ENCODE peak calls at places on chromosome 11, in four cellular contexts. One of them, this sample, is unnamed. For H3K27me3, the result is how much of the 10 kb centered on the place peaks cover.

GRCh38 chr11:105867742-105868141 is 154.3 kb downstream of the MSANTD4 start:
- DNase-seq in HepG2: no peak
- DNase-seq in upper lobe of left lung: no peak
- DNase-seq in H1: no peak
- DNase-seq in this sample: no peak

GRCh38 chr11:12754582-12755250 is 80.5 kb downstream of the TEAD1 start:
- DNase-seq in HepG2: no peak
- DNase-seq in upper lobe of left lung: no peak
- DNase-seq in H1: no peak
- DNase-seq in this sample: no peak

GRCh38 chr11:67280791-67281551 is 8.1 kb upstream of the ANKRD13D start:
- DNase-seq in HepG2: no peak
- DNase-seq in upper lobe of left lung: peak
- DNase-seq in H1: no peak
- DNase-seq in this sample: peak

GRCh38 chr11:65663634-65664200 is 1.0 kb upstream of the RELA start:
- DNase-seq in HepG2: no peak
- DNase-seq in upper lobe of left lung: peak
- DNase-seq in H1: no peak
- DNase-seq in this sample: peak

GRCh38 chr11:111334495-111335123 is 36.3 kb downstream of the POU2AF3 start:
- DNase-seq in HepG2: peak
- DNase-seq in upper lobe of left lung: no peak
- DNase-seq in H1: no peak
- DNase-seq in this sample: no peak

GRCh38 chr11:73655686-73656085 is 9.3 kb downstream of the PLEKHB1 start:
- DNase-seq in HepG2: no peak
- DNase-seq in upper lobe of left lung: peak
- DNase-seq in H1: no peak
- DNase-seq in this sample: no peak

GRCh38 chr11:65429724-65430405 is 7.3 kb downstream of the NEAT1 start:
- DNase-seq in HepG2: no peak
- DNase-seq in upper lobe of left lung: peak
- DNase-seq in H1: no peak
- DNase-seq in this sample: peak

GRCh38 chr11:16938061-16938460 is 76.2 kb downstream of the PLEKHA7 start:
- DNase-seq in HepG2: no peak
- DNase-seq in upper lobe of left lung: no peak
- DNase-seq in H1: no peak
- DNase-seq in this sample: no peak

GRCh38 chr11:64319421-64319761 is 1.5 kb downstream of the PRDX5 start:
- DNase-seq in HepG2: no peak
- DNase-seq in upper lobe of left lung: no peak
- DNase-seq in H1: no peak
- DNase-seq in this sample: peak

GRCh38 chr11:97739892-97740782 is 1280.6 kb upstream of the CNTN5 start:
- DNase-seq in HepG2: peak
- DNase-seq in upper lobe of left lung: no peak
- DNase-seq in H1: no peak
- DNase-seq in this sample: no peak

GRCh38 chr11:77196961-77197360 is 68.9 kb downstream of the MYO7A start:
- DNase-seq in HepG2: no peak
- DNase-seq in upper lobe of left lung: no peak
- DNase-seq in H1: no peak
- DNase-seq in this sample: peak

GRCh38 chr11:46361283-46362145 is 14.3 kb downstream of the DGKZ start:
- DNase-seq in HepG2: no peak
- DNase-seq in upper lobe of left lung: peak
- DNase-seq in H1: no peak
- DNase-seq in this sample: peak

GRCh38 chr11:795638-796564 is 2.2 kb downstream of the SLC25A22 start:
- DNase-seq in HepG2: peak
- DNase-seq in upper lobe of left lung: peak
- DNase-seq in H1: no peak
- DNase-seq in this sample: peak

GRCh38 chr11:101346591-101346990 is 217.0 kb upstream of the PGR start:
- DNase-seq in HepG2: no peak
- DNase-seq in upper lobe of left lung: no peak
- DNase-seq in H1: no peak
- DNase-seq in this sample: no peak

GRCh38 chr11:117725048-117725734 is 71.8 kb downstream of the DSCAML1 start:
- DNase-seq in HepG2: no peak
- DNase-seq in upper lobe of left lung: no peak
- DNase-seq in H1: no peak
- DNase-seq in this sample: peak

GRCh38 chr11:46099973-46100335 is 21.3 kb downstream of the PHF21A start:
- DNase-seq in HepG2: no peak
- DNase-seq in upper lobe of left lung: no peak
- DNase-seq in H1: no peak
- DNase-seq in this sample: no peak

GRCh38 chr11:117391181-117391580 is 63.5 kb downstream of the CEP164 start:
- DNase-seq in HepG2: no peak
- DNase-seq in upper lobe of left lung: no peak
- DNase-seq in H1: no peak
- DNase-seq in this sample: peak

GRCh38 chr11:75766449-75767227 is 1.9 kb upstream of the DGAT2 start:
- DNase-seq in HepG2: peak
- DNase-seq in upper lobe of left lung: no peak
- DNase-seq in H1: no peak
- DNase-seq in this sample: peak

DNA sequence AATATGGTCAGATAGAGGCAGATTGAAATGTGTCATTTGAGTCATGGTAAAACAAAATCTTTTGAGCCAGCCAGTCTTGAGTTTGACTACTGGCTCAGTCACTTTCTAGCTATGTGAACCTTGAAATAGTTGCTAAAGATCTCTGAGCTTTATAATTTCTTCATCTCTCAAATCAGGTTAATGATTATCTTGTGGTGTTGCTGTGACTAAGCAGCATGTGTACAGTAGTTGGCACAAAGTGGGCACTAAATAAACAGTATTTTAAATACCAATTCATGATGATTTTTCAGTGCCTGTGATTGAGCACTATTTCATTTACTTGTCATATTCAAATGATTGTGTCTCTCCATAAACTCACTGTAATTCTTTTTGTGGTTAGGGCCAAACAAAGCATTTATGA is 70.8 kb downstream of the RAB38 start:
- DNase-seq in HepG2: no peak
- DNase-seq in upper lobe of left lung: no peak
- DNase-seq in H1: no peak
- DNase-seq in this sample: no peak
- TF ChIP-seq EP300 in HepG2: no peak
- TF ChIP-seq EP300 in upper lobe of left lung: no peak
- TF ChIP-seq EP300 in H1: no peak
- TF ChIP-seq EP300 in this sample: no peak

GRCh38 chr11:125141686-125142535 is 22.6 kb upstream of the PKNOX2 start:
- DNase-seq in HepG2: no peak
- DNase-seq in upper lobe of left lung: peak
- DNase-seq in H1: no peak
- DNase-seq in this sample: no peak
- H3K27me3 ChIP-seq in HepG2: under half
- H3K27me3 ChIP-seq in upper lobe of left lung: under half
- H3K27me3 ChIP-seq in H1: under half
- H3K27me3 ChIP-seq in this sample: under half

DNA sequence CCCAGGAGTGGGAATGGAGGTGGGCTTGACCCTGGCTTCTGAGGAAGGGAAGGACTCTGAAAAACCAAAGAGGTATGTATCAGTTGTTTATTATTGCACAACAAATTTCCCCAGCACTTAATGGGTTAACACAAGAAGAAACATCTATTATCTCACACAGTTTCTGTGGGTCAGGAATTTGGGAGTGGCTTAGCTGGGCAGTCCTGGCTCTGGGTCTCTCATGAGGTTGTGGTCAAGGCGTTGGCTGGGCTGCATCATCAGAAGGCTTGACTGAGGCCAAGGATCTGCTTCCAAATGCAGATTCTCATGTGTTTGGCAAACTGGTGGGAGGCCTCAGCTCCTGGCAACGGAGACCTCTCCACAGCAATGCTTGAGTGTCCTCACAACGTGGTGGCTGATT is 17.5 kb upstream of the SMIM38 start:
- DNase-seq in HepG2: no peak
- DNase-seq in upper lobe of left lung: no peak
- DNase-seq in H1: no peak
- DNase-seq in this sample: no peak
- TF ChIP-seq EP300 in HepG2: no peak
- TF ChIP-seq EP300 in upper lobe of left lung: no peak
- TF ChIP-seq EP300 in H1: no peak
- TF ChIP-seq EP300 in this sample: no peak

GRCh38 chr11:44334356-44335004 is 24.5 kb upstream of the ALX4 start:
- DNase-seq in HepG2: no peak
- DNase-seq in upper lobe of left lung: peak
- DNase-seq in H1: no peak
- DNase-seq in this sample: no peak
- H3K27me3 ChIP-seq in HepG2: under half
- H3K27me3 ChIP-seq in upper lobe of left lung: under half
- H3K27me3 ChIP-seq in H1: under half
- H3K27me3 ChIP-seq in this sample: half or more

DNA sequence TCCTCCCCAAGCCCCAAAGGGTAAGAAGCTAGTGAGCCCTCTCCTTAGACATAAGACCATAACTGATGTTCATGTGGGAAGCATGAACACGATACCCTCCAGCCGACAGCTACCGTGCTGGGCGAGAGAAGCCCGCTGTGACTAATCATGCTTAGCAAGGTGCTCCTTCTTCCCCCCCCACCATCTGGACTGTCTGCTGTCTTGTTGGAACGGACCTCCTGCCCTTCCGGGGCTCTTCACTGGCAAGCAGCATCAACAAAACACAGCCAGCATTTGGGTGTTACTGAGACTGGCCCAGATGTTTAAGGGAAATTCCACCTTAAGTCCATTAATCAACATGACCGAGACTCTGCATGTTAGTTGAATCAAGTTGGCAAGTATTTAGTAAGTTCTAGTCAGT is 200.6 kb downstream of the DBX1 start:
- DNase-seq in HepG2: no peak
- DNase-seq in upper lobe of left lung: no peak
- DNase-seq in H1: no peak
- DNase-seq in this sample: no peak
- TF ChIP-seq EP300 in HepG2: no peak
- TF ChIP-seq EP300 in upper lobe of left lung: no peak
- TF ChIP-seq EP300 in H1: no peak
- TF ChIP-seq EP300 in this sample: no peak

GRCh38 chr11:15119352-15119751 is 4.6 kb downstream of the INSC start:
- DNase-seq in HepG2: no peak
- DNase-seq in upper lobe of left lung: no peak
- DNase-seq in H1: no peak
- DNase-seq in this sample: no peak
- H3K27me3 ChIP-seq in HepG2: under half
- H3K27me3 ChIP-seq in upper lobe of left lung: under half
- H3K27me3 ChIP-seq in H1: under half
- H3K27me3 ChIP-seq in this sample: under half